ENCODE peak calls at places on chromosomes 5 and 9, in seven cellular contexts. One of them, this sample, is unnamed.

GRCh38 chr5:180340856-180341255 is 12.3 kb downstream of the GFPT2 start:
- DNase-seq in A172: peak
- DNase-seq in T-cell: no peak
- DNase-seq in endothelial cell: no peak
- DNase-seq in lower leg skin: no peak
- DNase-seq in GM12891: no peak
- DNase-seq in PC-3: no peak
- DNase-seq in this sample: no peak

GRCh38 chr9:126587187-126588185 is 26.2 kb upstream of the LMX1B start:
- DNase-seq in lower leg skin: no peak
- DNase-seq in A172: no peak
- DNase-seq in endothelial cell: peak
- DNase-seq in T-cell: no peak
- DNase-seq in PC-3: no peak
- DNase-seq in GM12891: no peak
- DNase-seq in this sample: no peak

GRCh38 chr9:70136632-70137031 is 93.0 kb downstream of the MAMDC2 start:
- DNase-seq in A172: peak
- DNase-seq in T-cell: no peak
- DNase-seq in PC-3: peak
- DNase-seq in GM12891: no peak
- DNase-seq in lower leg skin: no peak
- DNase-seq in endothelial cell: no peak
- DNase-seq in this sample: no peak

GRCh38 chr9:121295662-121296191 is 27.8 kb downstream of the GSN start:
- DNase-seq in T-cell: no peak
- DNase-seq in lower leg skin: no peak
- DNase-seq in A172: no peak
- DNase-seq in PC-3: no peak
- DNase-seq in GM12891: no peak
- DNase-seq in endothelial cell: no peak
- DNase-seq in this sample: no peak

GRCh38 chr9:23538060-23538387 is 288.0 kb downstream of the ELAVL2 start:
- DNase-seq in GM12891: no peak
- DNase-seq in endothelial cell: peak
- DNase-seq in lower leg skin: no peak
- DNase-seq in A172: no peak
- DNase-seq in T-cell: no peak
- DNase-seq in PC-3: no peak
- DNase-seq in this sample: no peak

GRCh38 chr5:131068893-131069643 is 96.0 kb downstream of the HINT1 start:
- DNase-seq in GM12891: peak
- DNase-seq in T-cell: peak
- DNase-seq in A172: no peak
- DNase-seq in endothelial cell: no peak
- DNase-seq in PC-3: no peak
- DNase-seq in lower leg skin: no peak
- DNase-seq in this sample: no peak

GRCh38 chr9:27204578-27204977 is 92.4 kb downstream of the EQTN start:
- DNase-seq in GM12891: no peak
- DNase-seq in T-cell: no peak
- DNase-seq in lower leg skin: no peak
- DNase-seq in A172: no peak
- DNase-seq in PC-3: peak
- DNase-seq in endothelial cell: no peak
- DNase-seq in this sample: no peak

GRCh38 chr5:136020383-136021015 is 8.3 kb upstream of the TGFBI start:
- DNase-seq in PC-3: peak
- DNase-seq in endothelial cell: no peak
- DNase-seq in T-cell: no peak
- DNase-seq in A172: peak
- DNase-seq in GM12891: no peak
- DNase-seq in lower leg skin: no peak
- DNase-seq in this sample: peak

GRCh38 chr5:33034777-33035176 is 323.7 kb downstream of the NPR3 start:
- DNase-seq in lower leg skin: no peak
- DNase-seq in T-cell: no peak
- DNase-seq in A172: no peak
- DNase-seq in PC-3: no peak
- DNase-seq in endothelial cell: no peak
- DNase-seq in GM12891: no peak
- DNase-seq in this sample: no peak

GRCh38 chr9:113853333-113853732 is 22.8 kb upstream of the ZNF618 start:
- DNase-seq in T-cell: no peak
- DNase-seq in A172: no peak
- DNase-seq in PC-3: peak
- DNase-seq in endothelial cell: no peak
- DNase-seq in GM12891: no peak
- DNase-seq in lower leg skin: no peak
- DNase-seq in this sample: no peak

GRCh38 chr5:125065736-125066135 is 319.3 kb upstream of the ZNF608 start:
- DNase-seq in endothelial cell: no peak
- DNase-seq in T-cell: no peak
- DNase-seq in PC-3: no peak
- DNase-seq in lower leg skin: no peak
- DNase-seq in A172: no peak
- DNase-seq in GM12891: no peak
- DNase-seq in this sample: no peak

GRCh38 chr5:143878430-143878829 is 66.5 kb downstream of the HMHB1 start:
- DNase-seq in endothelial cell: no peak
- DNase-seq in GM12891: no peak
- DNase-seq in A172: no peak
- DNase-seq in lower leg skin: no peak
- DNase-seq in PC-3: no peak
- DNase-seq in T-cell: no peak
- DNase-seq in this sample: no peak

GRCh38 chr5:149455889-149456409 is 76.9 kb upstream of the IL17B start:
- DNase-seq in endothelial cell: no peak
- DNase-seq in lower leg skin: no peak
- DNase-seq in T-cell: no peak
- DNase-seq in A172: peak
- DNase-seq in GM12891: no peak
- DNase-seq in PC-3: peak
- DNase-seq in this sample: peak

GRCh38 chr5:150804388-150804787 is 25.8 kb downstream of the SMIM3 start:
- DNase-seq in lower leg skin: no peak
- DNase-seq in T-cell: no peak
- DNase-seq in A172: no peak
- DNase-seq in PC-3: no peak
- DNase-seq in GM12891: no peak
- DNase-seq in endothelial cell: no peak
- DNase-seq in this sample: no peak

GRCh38 chr9:128862401-128862851 is 19.3 kb downstream of the KYAT1 start:
- DNase-seq in A172: no peak
- DNase-seq in lower leg skin: no peak
- DNase-seq in endothelial cell: no peak
- DNase-seq in PC-3: no peak
- DNase-seq in T-cell: no peak
- DNase-seq in GM12891: no peak
- DNase-seq in this sample: no peak

GRCh38 chr5:56816546-56817081 is 1.3 kb downstream of the MAP3K1 start:
- DNase-seq in PC-3: peak
- DNase-seq in GM12891: peak
- DNase-seq in T-cell: peak
- DNase-seq in endothelial cell: peak
- DNase-seq in A172: peak
- DNase-seq in lower leg skin: peak
- DNase-seq in this sample: peak

GRCh38 chr9:117315236-117315635 is 99.6 kb downstream of the ASTN2 start:
- DNase-seq in GM12891: no peak
- DNase-seq in A172: no peak
- DNase-seq in PC-3: no peak
- DNase-seq in lower leg skin: no peak
- DNase-seq in T-cell: no peak
- DNase-seq in endothelial cell: no peak
- DNase-seq in this sample: no peak

GRCh38 chr5:61280766-61281427 is 51.2 kb upstream of the ZSWIM6 start:
- DNase-seq in A172: no peak
- DNase-seq in T-cell: no peak
- DNase-seq in PC-3: peak
- DNase-seq in endothelial cell: no peak
- DNase-seq in GM12891: no peak
- DNase-seq in lower leg skin: no peak
- DNase-seq in this sample: peak

GRCh38 chr5:69512740-69513260 is 20.2 kb downstream of the OCLN start:
- DNase-seq in endothelial cell: no peak
- DNase-seq in GM12891: no peak
- DNase-seq in A172: peak
- DNase-seq in T-cell: no peak
- DNase-seq in lower leg skin: no peak
- DNase-seq in PC-3: peak
- DNase-seq in this sample: peak

GRCh38 chr9:114317665-114318357 is 5.1 kb upstream of the ORM1 start:
- DNase-seq in endothelial cell: no peak
- DNase-seq in A172: no peak
- DNase-seq in PC-3: no peak
- DNase-seq in lower leg skin: no peak
- DNase-seq in T-cell: no peak
- DNase-seq in GM12891: no peak
- DNase-seq in this sample: no peak